ENCODE peak calls at places on chromosome 10, in seven cellular contexts. L is HCT116, B is HepG2, E is H1, N is SK-N-SH, K is K562, C is GM12878. Y is an unnamed sample.

GRCh38 chr10:101901340-101901739 is 57.7 kb upstream of the KCNIP2 start:
- DNase-seq in L (no peak), B (no peak), E (no peak), N (no peak), K (no peak), C (peak), Y (no peak)

GRCh38 chr10:77602231-77602912 is 35.2 kb downstream of the KCNMA1 start:
- DNase-seq in L (no peak), B (no peak), E (no peak), N (no peak), K (peak), C (no peak), Y (no peak)

GRCh38 chr10:102835007-102835482 is 2.2 kb downstream of the CYP17A1 start:
- DNase-seq in L (peak), B (peak), E (peak), N (peak), K (peak), C (peak), Y (peak)

GRCh38 chr10:73865459-73866442 is 8.6 kb downstream of the CAMK2G start:
- DNase-seq in L (no peak), B (no peak), E (no peak), N (no peak), K (no peak), C (no peak), Y (no peak)

GRCh38 chr10:78374331-78375028 is 340.8 kb downstream of the RPS24 start:
- DNase-seq in L (no peak), B (no peak), E (no peak), N (no peak), K (no peak), C (no peak), Y (no peak)

GRCh38 chr10:110176626-110177025 is 30.8 kb upstream of the MXI1 start:
- DNase-seq in L (no peak), B (no peak), E (no peak), N (no peak), K (no peak), C (no peak), Y (no peak)

GRCh38 chr10:127919418-127920191 is 12.7 kb downstream of the PTPRE start:
- DNase-seq in L (no peak), B (no peak), E (peak), N (peak), K (no peak), C (no peak), Y (no peak)

GRCh38 chr10:43370671-43371215 is 693 bp upstream of the FXYD4 start:
- DNase-seq in L (no peak), B (no peak), E (no peak), N (no peak), K (no peak), C (no peak), Y (no peak)

GRCh38 chr10:73601486-73601921 is 10.4 kb upstream of the USP54 start:
- DNase-seq in L (no peak), B (no peak), E (no peak), N (no peak), K (no peak), C (no peak), Y (peak)

GRCh38 chr10:103724771-103725170 is 130.6 kb downstream of the SH3PXD2A start:
- DNase-seq in L (no peak), B (no peak), E (no peak), N (no peak), K (no peak), C (no peak), Y (no peak)

GRCh38 chr10:51667992-51668689 is 31.3 kb downstream of the CSTF2T start:
- DNase-seq in L (no peak), B (no peak), E (no peak), N (peak), K (no peak), C (no peak), Y (no peak)

GRCh38 chr10:59894114-59894513 is 12.2 kb downstream of the CCDC6 start:
- DNase-seq in L (no peak), B (no peak), E (no peak), N (no peak), K (no peak), C (no peak), Y (peak)

GRCh38 chr10:18020523-18020922 is 68.8 kb downstream of the SLC39A12 start:
- DNase-seq in L (no peak), B (no peak), E (no peak), N (no peak), K (no peak), C (no peak), Y (no peak)

GRCh38 chr10:3486346-3487065 is 298.5 kb downstream of the KLF6 start:
- DNase-seq in L (peak), B (peak), E (peak), N (peak), K (no peak), C (no peak), Y (peak)

GRCh38 chr10:86387221-86387794 is 20.7 kb upstream of the GRID1 start:
- DNase-seq in L (no peak), B (no peak), E (peak), N (peak), K (no peak), C (no peak), Y (no peak)

GRCh38 chr10:86391236-86391840 is 24.7 kb upstream of the GRID1 start:
- DNase-seq in L (no peak), B (no peak), E (peak), N (no peak), K (no peak), C (no peak), Y (no peak)

GRCh38 chr10:86390337-86391120 is 23.9 kb upstream of the GRID1 start:
- DNase-seq in L (no peak), B (no peak), E (peak), N (no peak), K (no peak), C (no peak), Y (peak)

GRCh38 chr10:86388119-86388704 is 21.6 kb upstream of the GRID1 start:
- DNase-seq in L (no peak), B (no peak), E (peak), N (no peak), K (no peak), C (no peak), Y (no peak)

GRCh38 chr10:86389441-86390193 is 23.0 kb upstream of the GRID1 start:
- DNase-seq in L (no peak), B (no peak), E (peak), N (no peak), K (peak), C (no peak), Y (no peak)
- TF ChIP-seq JUND in L (no peak), B (no peak), E (no peak), N (no peak), K (no peak), C (no peak), Y (no peak)

GRCh38 chr10:1939016-1939415 is 201.7 kb upstream of the ADARB2 start:
- DNase-seq in L (no peak), B (no peak), E (no peak), N (no peak), K (no peak), C (no peak), Y (no peak)
- TF ChIP-seq JUND in L (no peak), B (no peak), E (no peak), N (no peak), K (no peak), C (no peak), Y (no peak)

GRCh38 chr10:24432478-24433416 is 223.8 kb downstream of the KIAA1217 start:
- DNase-seq in L (no peak), B (peak), E (no peak), N (no peak), K (no peak), C (no peak), Y (no peak)
- TF ChIP-seq JUND in L (no peak), B (no peak), E (no peak), N (no peak), K (no peak), C (no peak), Y (no peak)

GRCh38 chr10:5545778-5546710 is 21.3 kb downstream of the CALML3 start:
- DNase-seq in L (no peak), B (no peak), E (no peak), N (no peak), K (peak), C (no peak), Y (no peak)
- TF ChIP-seq JUND in L (no peak), B (no peak), E (no peak), N (no peak), K (peak), C (no peak), Y (no peak)

GRCh38 chr10:105986896-105987638 is 1177.4 kb downstream of the SORCS1 start:
- DNase-seq in L (no peak), B (no peak), E (no peak), N (no peak), K (no peak), C (no peak), Y (no peak)
- TF ChIP-seq JUND in L (no peak), B (no peak), E (no peak), N (no peak), K (no peak), C (no peak), Y (no peak)

GRCh38 chr10:48522011-48522765 is 82.7 kb downstream of the ARHGAP22 start:
- DNase-seq in L (no peak), B (no peak), E (peak), N (no peak), K (no peak), C (no peak), Y (no peak)

GRCh38 chr10:48525956-48526355 is 78.9 kb downstream of the ARHGAP22 start:
- DNase-seq in L (no peak), B (no peak), E (peak), N (no peak), K (no peak), C (no peak), Y (no peak)

GRCh38 chr10:48523212-48523819 is 81.6 kb downstream of the ARHGAP22 start:
- DNase-seq in L (peak), B (no peak), E (no peak), N (peak), K (peak), C (no peak), Y (peak)

GRCh38 chr10:48525113-48525512 is 79.8 kb downstream of the ARHGAP22 start:
- DNase-seq in L (no peak), B (no peak), E (peak), N (no peak), K (no peak), C (no peak), Y (no peak)

GRCh38 chr10:48523820-48524758 is 80.8 kb downstream of the ARHGAP22 start:
- DNase-seq in L (no peak), B (no peak), E (peak), N (peak), K (peak), C (no peak), Y (no peak)
- TF ChIP-seq JUND in L (no peak), B (no peak), E (no peak), N (no peak), K (peak), C (no peak), Y (no peak)

GRCh38 chr10:21521910-21522533 is 3.5 kb downstream of the SKIDA1 start:
- DNase-seq in L (no peak), B (no peak), E (no peak), N (no peak), K (no peak), C (no peak), Y (no peak)

GRCh38 chr10:21523557-21524008 is 1.9 kb downstream of the SKIDA1 start:
- DNase-seq in L (no peak), B (peak), E (no peak), N (no peak), K (no peak), C (no peak), Y (no peak)

GRCh38 chr10:21524526-21525366 is 736 bp downstream of the SKIDA1 start:
- DNase-seq in L (no peak), B (peak), E (peak), N (no peak), K (no peak), C (no peak), Y (peak)

GRCh38 chr10:21524131-21524525 is 1.4 kb downstream of the SKIDA1 start:
- DNase-seq in L (no peak), B (no peak), E (no peak), N (no peak), K (no peak), C (no peak), Y (no peak)

GRCh38 chr10:21523007-21523406 is 2.5 kb downstream of the SKIDA1 start:
- DNase-seq in L (no peak), B (no peak), E (no peak), N (no peak), K (no peak), C (no peak), Y (no peak)
- TF ChIP-seq JUND in L (no peak), B (no peak), E (no peak), N (no peak), K (no peak), C (no peak), Y (no peak)

DNA sequence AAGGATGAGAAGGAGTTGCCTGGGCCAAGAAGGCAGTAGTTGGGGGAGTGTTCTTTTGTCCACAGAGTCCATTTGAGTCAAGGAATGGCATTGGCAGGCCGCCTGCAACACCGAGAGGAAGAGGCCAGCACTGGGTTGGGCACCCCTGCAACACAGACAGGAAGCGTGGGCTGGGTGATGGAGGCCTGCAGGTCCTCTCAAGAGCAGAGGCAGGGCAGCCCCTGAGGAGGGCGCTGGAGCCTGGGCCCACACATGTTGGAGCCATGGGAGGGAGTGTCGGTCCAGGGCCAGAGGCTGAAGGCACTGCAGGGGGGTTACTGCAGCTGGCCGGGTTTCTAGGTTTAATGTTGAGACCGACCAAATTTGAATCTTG is 137.3 kb downstream of the PTPN20 start:
- DNase-seq in L (no peak), B (no peak), E (no peak), N (no peak), K (no peak), C (no peak), Y (no peak)
- TF ChIP-seq JUND in L (no peak), B (no peak), E (no peak), N (no peak), K (no peak), C (no peak), Y (no peak)

GRCh38 chr10:71865561-71866041 is 14.6 kb upstream of the PSAP start:
- DNase-seq in L (no peak), B (no peak), E (no peak), N (no peak), K (no peak), C (no peak), Y (no peak)
- TF ChIP-seq JUND in L (no peak), B (no peak), E (no peak), N (no peak), K (no peak), C (no peak), Y (no peak)